ENCODE peak calls at places on chromosomes 1 and 21, in five cellular contexts. R, Z, C, Q and O are unnamed samples.

GRCh38 chr1:145690587-145691558 is 16.3 kb downstream of the PDZK1 start:
- DNase-seq in Z (no peak), C (peak), Q (peak), R (peak), O (no peak)

GRCh38 chr1:228795578-228795977 is 60.3 kb downstream of the RHOU start:
- DNase-seq in Q (no peak), R (no peak), Z (no peak), C (no peak), O (no peak)

GRCh38 chr21:39134288-39134810 is 48.9 kb downstream of the PSMG1 start:
- DNase-seq in Q (no peak), R (no peak), C (no peak), Z (no peak), O (no peak)

GRCh38 chr1:203867816-203868215 is 6.4 kb downstream of the SNRPE start:
- DNase-seq in R (no peak), Q (no peak), Z (no peak), C (peak), O (no peak)

GRCh38 chr1:40045182-40045581 is 4.7 kb downstream of the CAP1 start:
- DNase-seq in R (no peak), Z (no peak), C (peak), Q (no peak), O (no peak)

GRCh38 chr1:153348511-153349362 is at the start of gene PGLYRP4:
- DNase-seq in C (peak), Z (no peak), R (no peak), Q (no peak), O (no peak)

GRCh38 chr1:236301958-236302335 is 20.2 kb upstream of the ERO1B start:
- DNase-seq in Q (no peak), Z (no peak), R (no peak), C (no peak), O (no peak)

GRCh38 chr1:233613252-233614172 is at the start of gene KCNK1:
- DNase-seq in C (peak), R (no peak), Z (peak), Q (peak), O (peak)

GRCh38 chr1:8649027-8649426 is 168.4 kb downstream of the RERE start:
- DNase-seq in Z (no peak), R (no peak), Q (no peak), C (no peak), O (no peak)

GRCh38 chr1:100736766-100737165 is 17.2 kb downstream of the VCAM1 start:
- DNase-seq in Q (no peak), R (no peak), C (peak), Z (no peak), O (no peak)